ENCODE peak calls at places on chromosomes 6 and 20, in nine cellular contexts. H is AG09309; Y is RKO; T is amygdala; E is H54; X is caudate nucleus; I is uterus; A is AG08396; D is CD8-positive, alpha-beta T cell. C is an unnamed sample.

GRCh38 chr20:47353697-47354387 is 2.7 kb downstream of the ZMYND8 start:
- DNase-seq in H (no peak), Y (no peak), T (no peak), E (no peak), X (no peak), I (no peak), A (no peak), D (no peak), C (no peak)

GRCh38 chr20:19784511-19785172 is 26.6 kb downstream of the RIN2 start:
- DNase-seq in H (peak), Y (peak), T (no peak), E (peak), X (no peak), I (peak), A (peak), D (no peak), C (no peak)

GRCh38 chr6:157035576-157035975 is 258.4 kb downstream of the ARID1B start:
- DNase-seq in H (no peak), Y (no peak), T (no peak), E (no peak), X (no peak), I (no peak), A (no peak), D (no peak), C (no peak)

GRCh38 chr6:131819507-131820228 is 11.8 kb downstream of the ENPP1 start:
- DNase-seq in H (peak), Y (no peak), T (no peak), E (no peak), X (no peak), I (no peak), A (peak), D (no peak), C (no peak)

GRCh38 chr6:137775192-137775591 is 91.9 kb upstream of the TNFAIP3 start:
- DNase-seq in H (no peak), Y (no peak), T (no peak), E (no peak), X (no peak), I (no peak), A (no peak), D (no peak), C (no peak)

GRCh38 chr6:97095466-97095865 is 170.9 kb downstream of the KLHL32 start:
- DNase-seq in H (no peak), Y (no peak), T (no peak), E (no peak), X (no peak), I (no peak), A (no peak), D (no peak), C (no peak)

GRCh38 chr6:167855825-167856425 is 29.2 kb downstream of the AFDN start:
- DNase-seq in H (peak), Y (peak), T (no peak), E (no peak), X (no peak), I (no peak), A (peak), D (no peak), C (no peak)

GRCh38 chr6:143589162-143589561 is 77.6 kb upstream of the FUCA2 start:
- DNase-seq in H (no peak), Y (no peak), T (no peak), E (no peak), X (no peak), I (no peak), A (no peak), D (no peak), C (no peak)

GRCh38 chr6:145028144-145028818 is 707.0 kb downstream of the EPM2A start:
- DNase-seq in H (no peak), Y (peak), T (no peak), E (no peak), X (no peak), I (no peak), A (no peak), D (no peak), C (no peak)

GRCh38 chr6:108921547-108922331 is 73.5 kb downstream of the ARMC2 start:
- DNase-seq in H (peak), Y (no peak), T (no peak), E (no peak), X (no peak), I (peak), A (no peak), D (no peak), C (no peak)

GRCh38 chr20:48826064-48826463 is 1.7 kb downstream of the PREX1 start:
- DNase-seq in H (no peak), Y (no peak), T (no peak), E (no peak), X (no peak), I (no peak), A (no peak), D (no peak), C (no peak)

GRCh38 chr6:1885576-1886003 is 275.9 kb downstream of the FOXC1 start:
- DNase-seq in H (no peak), Y (no peak), T (no peak), E (no peak), X (no peak), I (no peak), A (no peak), D (no peak), C (no peak)

GRCh38 chr6:104558746-104559145 is 301.0 kb downstream of the HACE1 start:
- DNase-seq in H (peak), Y (no peak), T (no peak), E (no peak), X (no peak), I (no peak), A (no peak), D (no peak), C (no peak)

GRCh38 chr6:19849736-19850135 is 12.6 kb downstream of the ID4 start:
- DNase-seq in H (no peak), Y (no peak), T (no peak), E (no peak), X (no peak), I (no peak), A (no peak), D (no peak), C (no peak)

GRCh38 chr6:68634503-68635411 is at the start of gene ADGRB3:
- DNase-seq in H (no peak), Y (no peak), T (peak), E (peak), X (peak), I (peak), A (peak), D (peak), C (peak)

GRCh38 chr6:3650959-3651697 is 100.4 kb downstream of the PXDC1 start:
- DNase-seq in H (no peak), Y (no peak), T (no peak), E (no peak), X (no peak), I (no peak), A (no peak), D (no peak), C (no peak)

GRCh38 chr20:2652724-2653510 is 485 bp downstream of the NOP56 start:
- DNase-seq in H (no peak), Y (no peak), T (no peak), E (no peak), X (no peak), I (peak), A (peak), D (no peak), C (no peak)

GRCh38 chr20:63964412-63964811 is 5.3 kb downstream of the ZNF512B start:
- DNase-seq in H (no peak), Y (no peak), T (no peak), E (no peak), X (no peak), I (peak), A (no peak), D (no peak), C (no peak)

GRCh38 chr6:146795734-146796133 is 197.0 kb downstream of the ADGB start:
- DNase-seq in H (no peak), Y (no peak), T (no peak), E (no peak), X (no peak), I (no peak), A (no peak), D (no peak), C (no peak)

GRCh38 chr6:145643760-145644159 is 91.6 kb downstream of the EPM2A start:
- DNase-seq in H (no peak), Y (peak), T (no peak), E (no peak), X (no peak), I (no peak), A (no peak), D (no peak), C (no peak)

GRCh38 chr6:30885999-30886896 is 1.9 kb downstream of the DDR1 start:
- DNase-seq in H (no peak), Y (peak), T (no peak), E (peak), X (no peak), I (peak), A (peak), D (peak), C (peak)

GRCh38 chr6:12477616-12478015 is 187.5 kb downstream of the EDN1 start:
- DNase-seq in H (no peak), Y (no peak), T (no peak), E (no peak), X (no peak), I (no peak), A (no peak), D (no peak), C (no peak)

C was measured in mesothelial cell of epicardium.